ENCODE peak calls at places on chromosomes 4 and X, in eight cellular contexts. P, D, W, C, K, L, U and M are unnamed samples.

GRCh38 chrX:73478961-73479360 is 32.1 kb downstream of the CDX4 start:
- DNase-seq in P (no peak), D (no peak), W (no peak), C (no peak), K (peak), L (no peak), U (no peak), M (no peak)

GRCh38 chr4:26885912-26886274 is 25.3 kb downstream of the STIM2 start:
- DNase-seq in P (peak), D (no peak), W (no peak), C (no peak), K (no peak), L (no peak), U (no peak), M (no peak)

GRCh38 chrX:8783100-8784098 is 17.8 kb downstream of the FAM9A start:
- DNase-seq in P (peak), D (peak), W (no peak), C (no peak), K (peak), L (no peak), U (no peak), M (peak)

GRCh38 chr4:39256436-39256835 is 74.1 kb downstream of the WDR19 start:
- DNase-seq in P (no peak), D (no peak), W (peak), C (no peak), K (no peak), L (no peak), U (no peak), M (no peak)

GRCh38 chrX:74133156-74133796 is 170.7 kb upstream of the ZCCHC13 start:
- DNase-seq in P (peak), D (peak), W (no peak), C (no peak), K (peak), L (no peak), U (no peak), M (peak)

GRCh38 chr4:125316391-125316780 is 1.6 kb downstream of the FAT4 start:
- DNase-seq in P (no peak), D (no peak), W (peak), C (no peak), K (no peak), L (peak), U (no peak), M (peak)

GRCh38 chr4:47954245-47954644 is 39.9 kb upstream of the NFXL1 start:
- DNase-seq in P (no peak), D (no peak), W (no peak), C (no peak), K (no peak), L (no peak), U (no peak), M (no peak)

GRCh38 chr4:103934178-103934789 is 214.5 kb upstream of the TACR3 start:
- DNase-seq in P (peak), D (peak), W (no peak), C (no peak), K (peak), L (no peak), U (no peak), M (peak)

GRCh38 chr4:80302616-80303223 is 32.8 kb upstream of the CFAP299 start:
- DNase-seq in P (no peak), D (no peak), W (no peak), C (no peak), K (no peak), L (no peak), U (no peak), M (no peak)

GRCh38 chr4:144580421-144580820 is 65.5 kb upstream of the HHIP start:
- DNase-seq in P (no peak), D (no peak), W (no peak), C (no peak), K (no peak), L (no peak), U (no peak), M (no peak)

GRCh38 chrX:154486396-154487207 is at the start of gene UBL4A:
- DNase-seq in P (peak), D (peak), W (peak), C (peak), K (peak), L (peak), U (peak), M (peak)

GRCh38 chrX:25648790-25649189 is 489.4 kb upstream of the MAGEB18 start:
- DNase-seq in P (no peak), D (no peak), W (no peak), C (no peak), K (no peak), L (no peak), U (no peak), M (no peak)

GRCh38 chr4:130632731-130633604 is 1537.0 kb downstream of the C4orf33 start:
- DNase-seq in P (no peak), D (no peak), W (no peak), C (no peak), K (no peak), L (no peak), U (no peak), M (no peak)

GRCh38 chrX:53682885-53683555 is 3.5 kb downstream of the HUWE1 start:
- DNase-seq in P (peak), D (peak), W (no peak), C (no peak), K (peak), L (peak), U (peak), M (peak)

GRCh38 chrX:10636337-10636736 is 16.0 kb upstream of the MID1 start:
- DNase-seq in P (no peak), D (peak), W (no peak), C (no peak), K (peak), L (no peak), U (no peak), M (peak)

GRCh38 chr4:33411182-33411581 is 2691.0 kb downstream of the PCDH7 start:
- DNase-seq in P (no peak), D (no peak), W (no peak), C (no peak), K (no peak), L (no peak), U (no peak), M (no peak)

GRCh38 chr4:126890994-126891393 is 741.8 kb upstream of the INTU start:
- DNase-seq in P (no peak), D (no peak), W (no peak), C (no peak), K (no peak), L (no peak), U (no peak), M (no peak)

GRCh38 chr4:49032440-49033161 is 46.5 kb downstream of the CWH43 start:
- DNase-seq in P (peak), D (peak), W (no peak), C (no peak), K (peak), L (peak), U (peak), M (peak)

GRCh38 chr4:110164856-110165255 is 33.6 kb downstream of the ELOVL6 start:
- DNase-seq in P (no peak), D (no peak), W (no peak), C (no peak), K (no peak), L (no peak), U (no peak), M (no peak)

GRCh38 chr4:7367894-7368293 is 66.8 kb downstream of the PSAPL1 start:
- DNase-seq in P (no peak), D (no peak), W (no peak), C (no peak), K (no peak), L (no peak), U (no peak), M (no peak)